ENCODE peak calls at places on chromosomes 4 and X, in five cellular contexts. One of them, this sample, is unnamed.

GRCh38 chr4:183588169-183588675 is 70.8 kb downstream of the RWDD4 start:
- DNase-seq in stomach: no peak
- DNase-seq in prostate gland: peak; percentile 58
- DNase-seq in GM23338: no peak
- DNase-seq in suprapubic skin: no peak
- DNase-seq in this sample: peak; percentile 85

GRCh38 chrX:98067611-98068010 is 1183.9 kb downstream of the RPA4 start:
- DNase-seq in prostate gland: no peak
- DNase-seq in suprapubic skin: no peak
- DNase-seq in stomach: no peak
- DNase-seq in GM23338: no peak
- DNase-seq in this sample: no peak

GRCh38 chrX:134806707-134807038 is 148.4 kb upstream of the PLAC1 start:
- DNase-seq in prostate gland: no peak
- DNase-seq in GM23338: no peak
- DNase-seq in stomach: no peak
- DNase-seq in suprapubic skin: no peak
- DNase-seq in this sample: no peak

GRCh38 chrX:71210829-71211228 is 12.2 kb upstream of the GJB1 start:
- DNase-seq in GM23338: no peak
- DNase-seq in suprapubic skin: no peak
- DNase-seq in prostate gland: no peak
- DNase-seq in stomach: no peak
- DNase-seq in this sample: no peak

GRCh38 chr4:140568507-140569306 is at the start of gene UCP1:
- DNase-seq in suprapubic skin: no peak
- DNase-seq in GM23338: peak; percentile 85
- DNase-seq in prostate gland: no peak
- DNase-seq in stomach: peak; percentile 35
- DNase-seq in this sample: no peak

GRCh38 chrX:118495958-118496762 is 545 bp downstream of the DOCK11 start:
- DNase-seq in stomach: peak; percentile 63
- DNase-seq in GM23338: peak; percentile 42
- DNase-seq in prostate gland: peak; percentile 10
- DNase-seq in suprapubic skin: no peak
- DNase-seq in this sample: peak; percentile 92

GRCh38 chr4:153159728-153160221 is 44.5 kb upstream of the TRIM2 start:
- DNase-seq in GM23338: no peak
- DNase-seq in stomach: no peak
- DNase-seq in prostate gland: no peak
- DNase-seq in suprapubic skin: no peak
- DNase-seq in this sample: no peak

GRCh38 chrX:19709812-19710518 is 177.4 kb downstream of the SH3KBP1 start:
- DNase-seq in suprapubic skin: no peak
- DNase-seq in GM23338: no peak
- DNase-seq in stomach: no peak
- DNase-seq in prostate gland: no peak
- DNase-seq in this sample: no peak

GRCh38 chr4:139559692-139560091 is 3.7 kb upstream of the SETD7 start:
- DNase-seq in stomach: no peak
- DNase-seq in suprapubic skin: no peak
- DNase-seq in GM23338: no peak
- DNase-seq in prostate gland: no peak
- DNase-seq in this sample: no peak

GRCh38 chrX:17413228-17413627 is 38.2 kb downstream of the NHS start:
- DNase-seq in suprapubic skin: no peak
- DNase-seq in prostate gland: no peak
- DNase-seq in GM23338: no peak
- DNase-seq in stomach: no peak
- DNase-seq in this sample: no peak

GRCh38 chr4:177250056-177250696 is 59.5 kb upstream of the NEIL3 start:
- DNase-seq in GM23338: peak; percentile 84
- DNase-seq in stomach: peak; percentile 70
- DNase-seq in prostate gland: no peak
- DNase-seq in suprapubic skin: no peak
- DNase-seq in this sample: no peak

GRCh38 chrX:50978920-50979660 is 68.6 kb downstream of the BMP15 start:
- DNase-seq in stomach: no peak
- DNase-seq in suprapubic skin: no peak
- DNase-seq in GM23338: peak; percentile 52
- DNase-seq in prostate gland: no peak
- DNase-seq in this sample: no peak

GRCh38 chr4:142088906-142089305 is 452.5 kb downstream of the IL15 start:
- DNase-seq in GM23338: no peak
- DNase-seq in prostate gland: no peak
- DNase-seq in stomach: no peak
- DNase-seq in suprapubic skin: no peak
- DNase-seq in this sample: no peak

GRCh38 chr4:142452132-142452855 is 393.8 kb downstream of the INPP4B start:
- DNase-seq in GM23338: no peak
- DNase-seq in suprapubic skin: no peak
- DNase-seq in prostate gland: no peak
- DNase-seq in stomach: no peak
- DNase-seq in this sample: no peak

GRCh38 chr4:183324619-183325018 is 2.4 kb upstream of the CLDN24 start:
- DNase-seq in stomach: no peak
- DNase-seq in prostate gland: no peak
- DNase-seq in GM23338: no peak
- DNase-seq in suprapubic skin: no peak
- DNase-seq in this sample: no peak

GRCh38 chr4:84319124-84319523 is 180.0 kb downstream of the NKX6-1 start:
- DNase-seq in stomach: no peak
- DNase-seq in prostate gland: peak; percentile 14
- DNase-seq in GM23338: no peak
- DNase-seq in suprapubic skin: no peak
- DNase-seq in this sample: no peak

DNA sequence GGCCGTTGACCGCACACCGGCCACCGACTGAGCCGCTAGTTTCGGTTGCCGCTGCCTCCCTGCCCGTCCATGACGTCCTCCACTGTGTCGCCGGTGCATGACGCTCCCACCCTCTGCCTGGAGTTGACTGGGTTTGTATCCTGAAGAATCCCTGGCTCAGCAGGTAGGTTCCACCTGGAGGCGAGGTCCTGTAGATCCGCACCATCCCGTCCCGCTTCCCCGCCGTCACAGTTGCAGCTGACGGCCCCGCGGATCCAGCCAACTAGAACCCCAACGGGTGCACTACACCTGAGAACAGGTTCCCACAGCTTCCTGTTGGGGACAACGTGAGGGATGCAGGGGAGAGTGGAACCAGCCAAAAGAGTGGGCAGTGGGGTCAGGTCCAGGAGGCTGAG is 881 bp upstream of the SLBP start:
- DNase-seq in GM23338: peak; percentile 82
- DNase-seq in suprapubic skin: no peak
- DNase-seq in stomach: no peak
- DNase-seq in prostate gland: no peak
- DNase-seq in this sample: no peak
- TF ChIP-seq POLR2AphosphoS5 in GM23338: no peak
- TF ChIP-seq POLR2AphosphoS5 in suprapubic skin: no peak
- TF ChIP-seq POLR2AphosphoS5 in stomach: no peak
- TF ChIP-seq POLR2AphosphoS5 in prostate gland: no peak
- TF ChIP-seq POLR2AphosphoS5 in this sample: no peak

GRCh38 chr4:121421594-121421993 is 40.8 kb upstream of the QRFPR start:
- DNase-seq in stomach: no peak
- DNase-seq in GM23338: peak; percentile 66
- DNase-seq in suprapubic skin: no peak
- DNase-seq in prostate gland: no peak
- DNase-seq in this sample: no peak
- TF ChIP-seq CTCF in stomach: no peak
- TF ChIP-seq CTCF in GM23338: peak; percentile 73
- TF ChIP-seq CTCF in suprapubic skin: no peak
- TF ChIP-seq CTCF in prostate gland: no peak
- TF ChIP-seq CTCF in this sample: peak; percentile 16

DNA sequence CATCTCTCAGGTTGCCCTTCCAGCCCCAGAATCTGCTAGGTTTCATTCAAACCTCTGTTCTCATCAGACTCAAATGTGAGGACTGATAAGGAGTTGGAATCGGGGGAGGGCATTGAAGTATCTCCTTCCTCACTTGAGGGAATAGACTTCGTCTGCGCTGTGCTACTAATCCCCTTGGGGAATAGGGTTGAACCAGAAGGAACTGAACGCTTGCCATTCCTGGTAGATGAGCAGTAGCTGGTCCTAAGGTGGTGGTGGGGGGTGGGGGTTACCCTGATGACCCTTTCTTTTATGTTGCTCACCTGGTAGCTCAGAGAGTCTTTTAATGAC is 692 bp upstream of the SLC9A7 start:
- DNase-seq in stomach: no peak
- DNase-seq in prostate gland: no peak
- DNase-seq in GM23338: peak; percentile 38
- DNase-seq in suprapubic skin: no peak
- DNase-seq in this sample: no peak
- H3K4me3 ChIP-seq in stomach: peak overlapping the region; percentile 67
- H3K4me3 ChIP-seq in prostate gland: peak overlapping the region; percentile 56
- H3K4me3 ChIP-seq in GM23338: peak overlapping the region; percentile 68
- H3K4me3 ChIP-seq in suprapubic skin: peak overlapping the region; percentile 57
- H3K4me3 ChIP-seq in this sample: peak overlapping the region; percentile 62

DNA sequence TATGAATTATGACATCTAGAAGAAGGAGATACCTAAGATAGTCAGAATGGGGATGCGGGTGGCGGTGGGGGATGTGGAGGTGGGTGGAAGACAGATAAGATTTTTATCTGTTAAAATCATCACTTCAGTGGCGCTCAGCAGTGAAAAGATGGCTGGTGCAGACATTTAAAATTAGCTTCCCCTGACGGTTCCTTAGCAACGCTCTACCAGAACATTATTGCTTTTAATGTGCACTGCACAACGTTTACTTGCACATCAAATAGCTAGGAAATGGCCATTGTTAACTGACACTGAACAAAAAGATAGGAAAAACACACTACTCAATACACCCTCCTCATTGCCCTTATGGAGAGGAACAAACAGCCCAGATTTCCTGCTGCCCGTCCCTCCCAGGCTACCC is 61.0 kb upstream of the FTHL17 start:
- DNase-seq in stomach: no peak
- DNase-seq in suprapubic skin: no peak
- DNase-seq in prostate gland: no peak
- DNase-seq in GM23338: no peak
- DNase-seq in this sample: no peak
- TF ChIP-seq POLR2AphosphoS5 in stomach: no peak
- TF ChIP-seq POLR2AphosphoS5 in suprapubic skin: no peak
- TF ChIP-seq POLR2AphosphoS5 in prostate gland: no peak
- TF ChIP-seq POLR2AphosphoS5 in GM23338: no peak
- TF ChIP-seq POLR2AphosphoS5 in this sample: no peak

DNA sequence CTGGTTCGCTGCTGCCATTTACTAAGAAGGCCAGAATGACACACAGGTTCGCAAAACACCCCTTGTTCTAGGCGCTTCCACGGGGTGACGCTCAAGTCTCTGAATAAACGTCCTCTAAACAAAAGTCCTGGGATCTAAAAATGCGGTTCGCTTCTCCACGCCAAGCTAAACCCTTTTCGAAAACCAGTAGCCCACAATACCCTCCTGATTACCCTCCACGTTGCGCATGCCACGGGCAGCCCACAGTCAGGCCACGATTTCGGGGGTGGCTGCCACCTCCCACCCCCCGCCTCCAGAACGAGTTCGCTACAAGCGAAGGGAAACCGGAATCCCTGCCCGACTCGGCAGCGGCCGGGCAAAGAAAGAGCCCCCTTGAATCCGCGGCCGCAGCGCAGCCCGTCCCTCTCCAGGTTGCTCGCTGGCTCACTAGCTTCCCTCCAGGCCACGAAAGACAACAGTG is 423 bp downstream of the RPL39 start:
- DNase-seq in suprapubic skin: no peak
- DNase-seq in GM23338: no peak
- DNase-seq in stomach: no peak
- DNase-seq in prostate gland: peak; percentile 4
- DNase-seq in this sample: no peak
- TF ChIP-seq CTCF in suprapubic skin: no peak
- TF ChIP-seq CTCF in GM23338: no peak
- TF ChIP-seq CTCF in stomach: no peak
- TF ChIP-seq CTCF in prostate gland: no peak
- TF ChIP-seq CTCF in this sample: peak; percentile 10

This sample was measured in esophagus muscularis mucosa.